ENCODE peak calls at places on chromosomes 16 and 17, in four cellular contexts. One of them, this sample, is unnamed.

GRCh38 chr16:2008009-2008526 is 1.6 kb downstream of the ZNF598 start:
- DNase-seq in immature natural killer cell: no peak
- DNase-seq in GDM1: no peak
- DNase-seq in GM19239: no peak
- DNase-seq in this sample: no peak

GRCh38 chr16:71345031-71345430 is 13.5 kb upstream of the CALB2 start:
- DNase-seq in GM19239: no peak
- DNase-seq in GDM1: no peak
- DNase-seq in immature natural killer cell: no peak
- DNase-seq in this sample: no peak

GRCh38 chr17:79622201-79622601 is 11.3 kb upstream of the RBFOX3 start:
- DNase-seq in immature natural killer cell: no peak
- DNase-seq in GM19239: no peak
- DNase-seq in GDM1: no peak
- DNase-seq in this sample: no peak

GRCh38 chr16:85675528-85675927 is 13.2 kb downstream of the GINS2 start:
- DNase-seq in GDM1: no peak
- DNase-seq in immature natural killer cell: no peak
- DNase-seq in GM19239: no peak
- DNase-seq in this sample: no peak

GRCh38 chr17:27356091-27356705 is 62.3 kb downstream of the WSB1 start:
- DNase-seq in GM19239: no peak
- DNase-seq in GDM1: no peak
- DNase-seq in immature natural killer cell: no peak
- DNase-seq in this sample: no peak

GRCh38 chr16:12511708-12512107 is 292.0 kb downstream of the CPPED1 start:
- DNase-seq in GM19239: no peak
- DNase-seq in immature natural killer cell: no peak
- DNase-seq in GDM1: no peak
- DNase-seq in this sample: no peak

GRCh38 chr17:41972571-41973411 is 6.2 kb downstream of the CNP start:
- DNase-seq in GM19239: no peak
- DNase-seq in GDM1: no peak
- DNase-seq in immature natural killer cell: peak
- DNase-seq in this sample: no peak

GRCh38 chr17:28497931-28498330 is 8.2 kb upstream of the FOXN1 start:
- DNase-seq in immature natural killer cell: no peak
- DNase-seq in GDM1: no peak
- DNase-seq in GM19239: no peak
- DNase-seq in this sample: no peak

GRCh38 chr16:67150058-67150832 is 553 bp downstream of the B3GNT9 start:
- DNase-seq in immature natural killer cell: no peak
- DNase-seq in GM19239: peak
- DNase-seq in GDM1: no peak
- DNase-seq in this sample: no peak

GRCh38 chr16:17724242-17724898 is 253.6 kb upstream of the XYLT1 start:
- DNase-seq in GM19239: no peak
- DNase-seq in GDM1: no peak
- DNase-seq in immature natural killer cell: no peak
- DNase-seq in this sample: no peak

GRCh38 chr17:74212262-74212912 is 984 bp upstream of the TTYH2 start:
- DNase-seq in GM19239: no peak
- DNase-seq in immature natural killer cell: peak
- DNase-seq in GDM1: no peak
- DNase-seq in this sample: no peak

GRCh38 chr16:76204249-76204648 is 73.0 kb upstream of the CNTNAP4 start:
- DNase-seq in GM19239: no peak
- DNase-seq in immature natural killer cell: no peak
- DNase-seq in GDM1: no peak
- DNase-seq in this sample: no peak

GRCh38 chr17:36936455-36936934 is 780 bp upstream of the LHX1 start:
- DNase-seq in immature natural killer cell: no peak
- DNase-seq in GDM1: no peak
- DNase-seq in GM19239: no peak
- DNase-seq in this sample: peak

GRCh38 chr17:65751263-65751662 is 189.8 kb upstream of the AXIN2 start:
- DNase-seq in immature natural killer cell: no peak
- DNase-seq in GDM1: no peak
- DNase-seq in GM19239: no peak
- DNase-seq in this sample: no peak

GRCh38 chr16:31269541-31269940 is 9.8 kb downstream of the ITGAM start:
- DNase-seq in GM19239: no peak
- DNase-seq in GDM1: no peak
- DNase-seq in immature natural killer cell: no peak
- DNase-seq in this sample: no peak

GRCh38 chr16:50472472-50472871 is 75.7 kb upstream of the NKD1 start:
- DNase-seq in GM19239: no peak
- DNase-seq in GDM1: no peak
- DNase-seq in immature natural killer cell: no peak
- DNase-seq in this sample: no peak

GRCh38 chr16:50848755-50849514 is 107.0 kb downstream of the CYLD start:
- DNase-seq in GM19239: no peak
- DNase-seq in immature natural killer cell: no peak
- DNase-seq in GDM1: no peak
- DNase-seq in this sample: no peak

GRCh38 chr17:18938692-18939023 is 13.3 kb upstream of the SLC5A10 start:
- DNase-seq in GDM1: no peak
- DNase-seq in GM19239: no peak
- DNase-seq in immature natural killer cell: no peak
- DNase-seq in this sample: no peak

GRCh38 chr16:85162478-85163277 is 50.4 kb upstream of the CIBAR2 start:
- DNase-seq in immature natural killer cell: no peak
- DNase-seq in GDM1: no peak
- DNase-seq in GM19239: no peak
- DNase-seq in this sample: no peak

GRCh38 chr17:31060814-31061550 is 33.8 kb upstream of the NF1 start:
- DNase-seq in GDM1: no peak
- DNase-seq in GM19239: no peak
- DNase-seq in immature natural killer cell: no peak
- DNase-seq in this sample: no peak

GRCh38 chr16:83837566-83837965 is 29.8 kb downstream of the HSBP1 start:
- DNase-seq in GDM1: no peak
- DNase-seq in GM19239: no peak
- DNase-seq in immature natural killer cell: no peak
- DNase-seq in this sample: no peak

GRCh38 chr16:86524029-86524428 is 13.7 kb downstream of the FOXF1 start:
- DNase-seq in GDM1: no peak
- DNase-seq in GM19239: no peak
- DNase-seq in immature natural killer cell: no peak
- DNase-seq in this sample: no peak

GRCh38 chr16:69397821-69398521 is 12.2 kb upstream of the TERF2 start:
- DNase-seq in immature natural killer cell: no peak
- DNase-seq in GDM1: no peak
- DNase-seq in GM19239: no peak
- DNase-seq in this sample: no peak

GRCh38 chr16:31451681-31452351 is 7.5 kb upstream of the ARMC5 start:
- DNase-seq in immature natural killer cell: no peak
- DNase-seq in GDM1: no peak
- DNase-seq in GM19239: no peak
- DNase-seq in this sample: no peak

GRCh38 chr16:4558026-4558425 is 1.9 kb downstream of the C16orf96 start:
- DNase-seq in GDM1: no peak
- DNase-seq in immature natural killer cell: no peak
- DNase-seq in GM19239: no peak
- DNase-seq in this sample: no peak

GRCh38 chr17:68777856-68778694 is 176.9 kb upstream of the FAM20A start:
- DNase-seq in immature natural killer cell: no peak
- DNase-seq in GM19239: no peak
- DNase-seq in GDM1: no peak
- DNase-seq in this sample: no peak

GRCh38 chr16:85556456-85557082 is 56.6 kb upstream of the GSE1 start:
- DNase-seq in GDM1: peak
- DNase-seq in GM19239: peak
- DNase-seq in immature natural killer cell: peak
- DNase-seq in this sample: no peak

GRCh38 chr17:58245428-58246103 is 7.2 kb downstream of the LPO start:
- DNase-seq in GDM1: no peak
- DNase-seq in GM19239: no peak
- DNase-seq in immature natural killer cell: no peak
- DNase-seq in this sample: no peak

GRCh38 chr16:29862383-29862883 is 593 bp downstream of the CDIPT start:
- DNase-seq in GM19239: no peak
- DNase-seq in GDM1: no peak
- DNase-seq in immature natural killer cell: no peak
- DNase-seq in this sample: no peak

GRCh38 chr17:42404326-42405055 is 16.2 kb upstream of the STAT3 start:
- DNase-seq in GDM1: no peak
- DNase-seq in immature natural killer cell: no peak
- DNase-seq in GM19239: no peak
- DNase-seq in this sample: no peak

GRCh38 chr16:58333937-58334336 is 39.1 kb upstream of the PRSS54 start:
- DNase-seq in GDM1: no peak
- DNase-seq in immature natural killer cell: no peak
- DNase-seq in GM19239: no peak
- DNase-seq in this sample: no peak

GRCh38 chr16:15507299-15507958 is 73.0 kb downstream of the BMERB1 start:
- DNase-seq in immature natural killer cell: no peak
- DNase-seq in GM19239: no peak
- DNase-seq in GDM1: peak
- DNase-seq in this sample: no peak

GRCh38 chr17:57368637-57369336 is 112.5 kb downstream of the MSI2 start:
- DNase-seq in GM19239: no peak
- DNase-seq in GDM1: no peak
- DNase-seq in immature natural killer cell: no peak
- DNase-seq in this sample: no peak

GRCh38 chr17:82836823-82837357 is 2.9 kb downstream of the ZNF750 start:
- DNase-seq in GDM1: no peak
- DNase-seq in immature natural killer cell: no peak
- DNase-seq in GM19239: no peak
- DNase-seq in this sample: no peak

This sample was measured in cerebellar nuclear complex.